ENCODE peak calls at places on chromosomes 13 and 19, in nine cellular contexts. C, S, O, Z, M, A, J, Y and R are unnamed samples.

GRCh38 chr19:53991224-53992113 is at the start of gene CACNG6:
- ATAC-seq in C (no peak), S (peak), O (no peak), Z (peak), M (no peak), A (no peak), J (no peak), Y (no peak), R (no peak)

GRCh38 chr19:18445252-18445948 is 7.5 kb upstream of the ISYNA1 start:
- ATAC-seq in C (no peak), S (no peak), O (no peak), Z (no peak), M (no peak), A (no peak), J (no peak), Y (no peak), R (no peak)

GRCh38 chr13:45833663-45834062 is 17.9 kb downstream of the SIAH3 start:
- ATAC-seq in C (no peak), S (peak), O (no peak), Z (no peak), M (no peak), A (no peak), J (peak), Y (no peak), R (no peak)

GRCh38 chr19:18007939-18008673 is at the start of gene ARRDC2:
- ATAC-seq in C (peak), S (peak), O (peak), Z (peak), M (peak), A (peak), J (peak), Y (peak), R (peak)

GRCh38 chr13:85512421-85512820 is 286.8 kb downstream of the SLITRK6 start:
- ATAC-seq in C (no peak), S (no peak), O (no peak), Z (no peak), M (no peak), A (no peak), J (no peak), Y (no peak), R (no peak)

GRCh38 chr13:77306458-77306857 is 20.4 kb downstream of the MYCBP2 start:
- ATAC-seq in C (no peak), S (no peak), O (no peak), Z (peak), M (no peak), A (no peak), J (no peak), Y (no peak), R (no peak)

GRCh38 chr19:46466536-46467199 is 4.7 kb downstream of the PNMA8A start:
- ATAC-seq in C (peak), S (no peak), O (no peak), Z (no peak), M (no peak), A (no peak), J (peak), Y (peak), R (peak)

GRCh38 chr13:24116103-24116502 is 44.4 kb upstream of the SPATA13 start:
- ATAC-seq in C (no peak), S (no peak), O (no peak), Z (no peak), M (no peak), A (peak), J (no peak), Y (no peak), R (no peak)

GRCh38 chr13:74574964-74575728 is 440.9 kb upstream of the KLF12 start:
- ATAC-seq in C (peak), S (no peak), O (no peak), Z (no peak), M (no peak), A (peak), J (no peak), Y (peak), R (no peak)

GRCh38 chr13:24261566-24261965 is 47.8 kb upstream of the C1QTNF9 start:
- ATAC-seq in C (peak), S (no peak), O (peak), Z (peak), M (peak), A (no peak), J (no peak), Y (no peak), R (no peak)

GRCh38 chr19:45376045-45376724 is 5.8 kb upstream of the ERCC2 start:
- ATAC-seq in C (no peak), S (peak), O (no peak), Z (peak), M (no peak), A (no peak), J (peak), Y (no peak), R (no peak)

GRCh38 chr13:52097197-52097596 is 31.7 kb downstream of the NEK5 start:
- ATAC-seq in C (no peak), S (no peak), O (no peak), Z (no peak), M (no peak), A (no peak), J (no peak), Y (no peak), R (no peak)

GRCh38 chr13:40558656-40559055 is 107.8 kb downstream of the FOXO1 start:
- ATAC-seq in C (no peak), S (no peak), O (no peak), Z (peak), M (no peak), A (no peak), J (peak), Y (no peak), R (no peak)

GRCh38 chr13:23723463-23723862 is 153.3 kb downstream of the TNFRSF19 start:
- ATAC-seq in C (no peak), S (peak), O (no peak), Z (no peak), M (no peak), A (no peak), J (no peak), Y (no peak), R (no peak)

GRCh38 chr19:58248886-58249285 is 20.2 kb downstream of the ZNF544 start:
- ATAC-seq in C (no peak), S (no peak), O (no peak), Z (no peak), M (no peak), A (no peak), J (no peak), Y (no peak), R (no peak)

GRCh38 chr19:33186835-33187540 is 7.1 kb upstream of the LRP3 start:
- ATAC-seq in C (no peak), S (no peak), O (no peak), Z (no peak), M (no peak), A (no peak), J (no peak), Y (no peak), R (no peak)

GRCh38 chr19:18274776-18275356 is 614 bp upstream of the IQCN start:
- ATAC-seq in C (no peak), S (peak), O (no peak), Z (peak), M (peak), A (no peak), J (peak), Y (peak), R (no peak)

GRCh38 chr13:75132800-75133695 is 348.9 kb downstream of the TBC1D4 start:
- ATAC-seq in C (no peak), S (no peak), O (no peak), Z (no peak), M (no peak), A (no peak), J (no peak), Y (no peak), R (no peak)

GRCh38 chr19:4589579-4590410 is 30.3 kb upstream of the SEMA6B start:
- ATAC-seq in C (no peak), S (no peak), O (peak), Z (peak), M (peak), A (peak), J (peak), Y (peak), R (peak)

GRCh38 chr13:37870489-37870845 is 895 bp upstream of the TRPC4 start:
- ATAC-seq in C (no peak), S (no peak), O (no peak), Z (no peak), M (no peak), A (no peak), J (no peak), Y (no peak), R (no peak)

GRCh38 chr13:24747248-24748151 is 16.5 kb upstream of the RNF17 start:
- ATAC-seq in C (peak), S (no peak), O (peak), Z (peak), M (no peak), A (no peak), J (no peak), Y (peak), R (no peak)